ENCODE peak calls at places on chromosomes 5 and 9, in nine cellular contexts. A is RWPE1; V is spleen; T is CD4-positive, CD25-positive, alpha-beta regulatory T cell; R is stomach; I is cardiac muscle cell; J is GM23248; Q is HCT116; D is A549. M is an unnamed sample.

GRCh38 chr5:110377411-110378392 is 348.8 kb downstream of the TMEM232 start:
- DNase-seq in J (peak), T (no peak), A (no peak), R (no peak), V (no peak), I (peak), D (no peak), Q (no peak), M (no peak)

GRCh38 chr9:16352791-16353401 is 517.6 kb downstream of the BNC2 start:
- DNase-seq in I (no peak), D (no peak), R (no peak), V (no peak), J (peak), T (no peak), Q (no peak), A (no peak), M (peak)

GRCh38 chr5:174843263-174844250 is 119.2 kb downstream of the MSX2 start:
- DNase-seq in A (no peak), V (no peak), T (no peak), I (no peak), J (peak), R (no peak), Q (no peak), D (no peak), M (no peak)

GRCh38 chr9:99114846-99115500 is 10.1 kb downstream of the TGFBR1 start:
- DNase-seq in T (no peak), V (no peak), R (no peak), J (no peak), Q (no peak), I (no peak), A (no peak), D (no peak), M (no peak)

GRCh38 chr5:169893010-169893409 is 87.3 kb downstream of the INSYN2B start:
- DNase-seq in D (no peak), V (no peak), T (no peak), Q (no peak), I (no peak), J (peak), R (no peak), A (no peak), M (no peak)

GRCh38 chr9:134532084-134532483 is 109.5 kb upstream of the COL5A1 start:
- DNase-seq in Q (no peak), A (no peak), V (no peak), D (no peak), R (no peak), J (no peak), I (no peak), T (no peak), M (no peak)

GRCh38 chr5:73912755-73913365 is 286.9 kb downstream of the ARHGEF28 start:
- DNase-seq in T (no peak), I (no peak), R (no peak), D (no peak), Q (no peak), V (no peak), J (no peak), A (no peak), M (no peak)

GRCh38 chr9:89886281-89886700 is 281.5 kb downstream of the GADD45G start:
- DNase-seq in J (no peak), I (peak), T (no peak), A (no peak), V (peak), Q (no peak), R (peak), D (no peak), M (no peak)

GRCh38 chr5:134133995-134134541 is 19.6 kb downstream of the TCF7 start:
- DNase-seq in J (no peak), Q (no peak), A (no peak), D (no peak), I (no peak), T (no peak), R (peak), V (peak), M (peak)

GRCh38 chr9:120337131-120337530 is 242.8 kb downstream of the CDK5RAP2 start:
- DNase-seq in D (no peak), Q (no peak), A (no peak), R (no peak), I (no peak), V (no peak), T (no peak), J (no peak), M (no peak)

GRCh38 chr5:68330564-68330963 is 115.0 kb downstream of the PIK3R1 start:
- DNase-seq in Q (no peak), D (no peak), T (no peak), J (peak), I (no peak), V (no peak), R (no peak), A (no peak), M (no peak)

GRCh38 chr9:109401990-109402318 is 81.1 kb upstream of the EPB41L4B start:
- DNase-seq in R (no peak), I (no peak), D (no peak), Q (no peak), V (no peak), T (no peak), A (no peak), J (no peak), M (no peak)

GRCh38 chr5:2173067-2173466 is 290.3 kb upstream of the IRX4 start:
- DNase-seq in A (no peak), D (no peak), Q (no peak), T (no peak), I (no peak), J (no peak), V (no peak), R (no peak), M (no peak)

GRCh38 chr9:118283488-118283887 is 579.3 kb downstream of the TLR4 start:
- DNase-seq in V (no peak), Q (no peak), I (no peak), J (no peak), A (no peak), D (no peak), R (no peak), T (no peak), M (no peak)

GRCh38 chr9:13215791-13216554 is 63.5 kb downstream of the MPDZ start:
- DNase-seq in V (no peak), R (no peak), Q (no peak), D (no peak), T (no peak), I (no peak), A (no peak), J (no peak), M (no peak)

GRCh38 chr5:139646111-139646510 is 2.0 kb upstream of the CXXC5 start:
- DNase-seq in J (no peak), A (no peak), R (no peak), V (peak), D (no peak), T (no peak), I (no peak), Q (no peak), M (no peak)

GRCh38 chr9:38185647-38186371 is 116.8 kb upstream of the SHB start:
- DNase-seq in R (no peak), Q (no peak), V (no peak), T (no peak), I (no peak), J (no peak), A (no peak), D (no peak), M (no peak)

GRCh38 chr5:36607838-36608783 is 1.7 kb downstream of the SLC1A3 start:
- DNase-seq in J (peak), D (no peak), I (no peak), R (no peak), A (peak), T (no peak), Q (no peak), V (no peak), M (no peak)

GRCh38 chr5:39898731-39899130 is 474.0 kb upstream of the DAB2 start:
- DNase-seq in V (no peak), J (no peak), T (no peak), Q (no peak), I (no peak), R (no peak), D (no peak), A (no peak), M (no peak)

GRCh38 chr9:136105398-136106135 is 10.5 kb upstream of the NACC2 start:
- DNase-seq in T (no peak), D (no peak), I (no peak), R (no peak), A (no peak), J (peak), Q (no peak), V (peak), M (no peak)

GRCh38 chr9:116589392-116590354 is 97.4 kb upstream of the TRIM32 start:
- DNase-seq in R (no peak), J (peak), V (no peak), D (peak), I (no peak), A (no peak), Q (peak), T (peak), M (no peak)

GRCh38 chr9:120965344-120966004 is 38.9 kb upstream of the TRAF1 start:
- DNase-seq in A (no peak), V (no peak), R (no peak), D (no peak), Q (no peak), I (peak), J (peak), T (no peak), M (no peak)

GRCh38 chr9:79776581-79776980 is 204.8 kb downstream of the TLE4 start:
- DNase-seq in D (no peak), R (no peak), V (no peak), Q (no peak), J (peak), A (no peak), I (no peak), T (no peak), M (no peak)

GRCh38 chr9:122128432-122129343 is 30.9 kb downstream of the NDUFA8 start:
- DNase-seq in D (no peak), I (no peak), A (no peak), V (no peak), R (no peak), Q (no peak), T (no peak), J (no peak), M (no peak)

GRCh38 chr5:174325441-174325840 is 279.9 kb downstream of the NSG2 start:
- DNase-seq in D (no peak), T (no peak), R (no peak), I (no peak), A (no peak), V (peak), J (no peak), Q (no peak), M (no peak)

GRCh38 chr9:17318821-17319320 is 184.0 kb downstream of the CNTLN start:
- DNase-seq in D (no peak), T (no peak), J (peak), A (no peak), Q (no peak), V (no peak), I (no peak), R (no peak), M (no peak)

GRCh38 chr9:127525426-127526188 is 74.3 kb downstream of the LRSAM1 start:
- DNase-seq in Q (peak), T (peak), A (no peak), V (no peak), I (no peak), R (no peak), J (peak), D (no peak), M (no peak)

GRCh38 chr5:133607451-133607850 is 4.9 kb downstream of the FSTL4 start:
- DNase-seq in Q (no peak), T (no peak), I (no peak), D (no peak), V (no peak), J (no peak), R (no peak), A (no peak), M (no peak)

GRCh38 chr5:132354381-132354780 is 15.1 kb upstream of the SLC22A5 start:
- DNase-seq in T (no peak), Q (no peak), I (no peak), D (no peak), J (no peak), R (no peak), V (no peak), A (no peak), M (no peak)
- H3K27ac ChIP-seq in T (no peak), Q (no peak), I (no peak), D (peak), J (no peak), R (no peak), V (no peak), A (no peak), M (no peak)

GRCh38 chr9:34580358-34580757 is 9.2 kb downstream of the CNTFR start:
- DNase-seq in V (peak), Q (no peak), J (no peak), R (no peak), D (no peak), I (no peak), T (no peak), A (no peak), M (no peak)

GRCh38 chr9:34579819-34580185 is 9.7 kb downstream of the CNTFR start:
- DNase-seq in T (no peak), J (no peak), R (no peak), V (peak), Q (no peak), I (no peak), A (no peak), D (no peak), M (no peak)

GRCh38 chr9:34578241-34579096 is 11.1 kb downstream of the CNTFR start:
- DNase-seq in T (no peak), J (peak), I (peak), R (no peak), D (no peak), A (no peak), V (no peak), Q (no peak), M (no peak)

GRCh38 chr9:34579097-34579818 is 10.3 kb downstream of the CNTFR start:
- DNase-seq in I (no peak), R (no peak), V (no peak), Q (no peak), J (no peak), T (no peak), D (no peak), A (no peak), M (no peak)

GRCh38 chr9:34581318-34581717 is 8.2 kb downstream of the CNTFR start:
- DNase-seq in J (no peak), R (no peak), I (no peak), Q (no peak), T (no peak), D (no peak), A (no peak), V (no peak), M (no peak)
- H3K27ac ChIP-seq in J (no peak), R (no peak), I (no peak), Q (no peak), T (no peak), D (no peak), A (no peak), V (no peak), M (no peak)

GRCh38 chr9:129946596-129946995 is 96.4 kb downstream of the FNBP1 start:
- DNase-seq in J (no peak), T (no peak), V (no peak), R (no peak), Q (no peak), D (no peak), A (no peak), I (no peak), M (no peak)

GRCh38 chr9:129945314-129945713 is 97.7 kb downstream of the FNBP1 start:
- DNase-seq in D (no peak), R (no peak), I (no peak), V (no peak), T (peak), A (no peak), Q (no peak), J (peak), M (no peak)

GRCh38 chr9:129953736-129954135 is 89.3 kb downstream of the FNBP1 start:
- DNase-seq in V (no peak), D (no peak), J (no peak), R (no peak), I (no peak), A (no peak), T (no peak), Q (no peak), M (no peak)

GRCh38 chr9:129952337-129952736 is 90.7 kb downstream of the FNBP1 start:
- DNase-seq in J (no peak), D (no peak), Q (no peak), A (no peak), T (no peak), R (no peak), V (no peak), I (no peak), M (no peak)

GRCh38 chr9:129949821-129950220 is 93.2 kb downstream of the FNBP1 start:
- DNase-seq in T (no peak), Q (no peak), A (no peak), I (no peak), J (no peak), D (no peak), R (no peak), V (no peak), M (no peak)
- H3K27ac ChIP-seq in T (no peak), Q (no peak), A (no peak), I (no peak), J (no peak), D (no peak), R (peak), V (peak), M (no peak)

GRCh38 chr9:107007361-107007760 is 144.4 kb downstream of the ZNF462 start:
- DNase-seq in A (no peak), V (no peak), I (no peak), R (no peak), Q (no peak), J (no peak), T (no peak), D (no peak), M (no peak)

GRCh38 chr9:107005201-107005600 is 142.2 kb downstream of the ZNF462 start:
- DNase-seq in D (no peak), I (no peak), J (no peak), T (no peak), V (no peak), Q (no peak), A (no peak), R (no peak), M (no peak)

GRCh38 chr9:107007981-107008380 is 145.0 kb downstream of the ZNF462 start:
- DNase-seq in V (no peak), R (no peak), I (no peak), J (no peak), A (no peak), Q (no peak), D (no peak), T (no peak), M (no peak)

GRCh38 chr9:107008447-107008846 is 145.5 kb downstream of the ZNF462 start:
- DNase-seq in R (no peak), T (no peak), J (no peak), D (no peak), A (no peak), V (no peak), I (no peak), Q (no peak), M (no peak)
- H3K27ac ChIP-seq in R (no peak), T (no peak), J (no peak), D (no peak), A (no peak), V (no peak), I (no peak), Q (no peak), M (no peak)

DNA sequence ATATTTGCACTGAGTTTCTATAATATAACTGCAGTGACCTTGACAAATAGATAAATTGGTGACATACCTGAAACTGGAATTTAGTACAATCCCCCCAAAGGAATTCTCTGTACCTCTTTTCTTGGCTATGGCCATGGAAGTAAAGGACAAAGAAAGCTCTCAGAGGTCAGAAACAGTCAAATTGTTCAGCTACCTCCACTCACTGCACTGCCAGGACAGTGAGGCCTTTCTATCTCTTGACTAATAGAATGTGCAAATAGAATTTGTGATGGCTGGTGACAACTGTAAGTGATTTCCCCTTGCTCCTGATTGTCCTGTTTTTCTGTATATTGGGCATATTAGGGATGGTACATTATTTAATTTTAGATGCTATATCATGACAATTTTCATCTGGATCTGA is 67.1 kb downstream of the CCDC192 start:
- DNase-seq in Q (no peak), T (no peak), J (no peak), R (no peak), D (no peak), A (no peak), I (no peak), V (no peak), M (no peak)
- H3K27ac ChIP-seq in Q (no peak), T (no peak), J (no peak), R (no peak), D (no peak), A (no peak), I (no peak), V (no peak), M (no peak)

GRCh38 chr5:160923431-160923830 is 71.4 kb upstream of the ATP10B start:
- DNase-seq in V (no peak), R (no peak), D (no peak), Q (no peak), T (no peak), I (no peak), J (no peak), A (no peak), M (no peak)

GRCh38 chr5:160925281-160925680 is 73.3 kb upstream of the ATP10B start:
- DNase-seq in A (no peak), Q (no peak), I (no peak), R (no peak), V (no peak), T (no peak), D (no peak), J (no peak), M (no peak)

GRCh38 chr5:160926428-160926827 is 74.4 kb upstream of the ATP10B start:
- DNase-seq in V (no peak), T (no peak), A (no peak), R (peak), Q (no peak), I (no peak), J (no peak), D (no peak), M (no peak)

GRCh38 chr5:160922311-160922710 is 70.3 kb upstream of the ATP10B start:
- DNase-seq in V (no peak), Q (no peak), I (no peak), J (no peak), A (no peak), T (no peak), R (no peak), D (no peak), M (no peak)

DNA sequence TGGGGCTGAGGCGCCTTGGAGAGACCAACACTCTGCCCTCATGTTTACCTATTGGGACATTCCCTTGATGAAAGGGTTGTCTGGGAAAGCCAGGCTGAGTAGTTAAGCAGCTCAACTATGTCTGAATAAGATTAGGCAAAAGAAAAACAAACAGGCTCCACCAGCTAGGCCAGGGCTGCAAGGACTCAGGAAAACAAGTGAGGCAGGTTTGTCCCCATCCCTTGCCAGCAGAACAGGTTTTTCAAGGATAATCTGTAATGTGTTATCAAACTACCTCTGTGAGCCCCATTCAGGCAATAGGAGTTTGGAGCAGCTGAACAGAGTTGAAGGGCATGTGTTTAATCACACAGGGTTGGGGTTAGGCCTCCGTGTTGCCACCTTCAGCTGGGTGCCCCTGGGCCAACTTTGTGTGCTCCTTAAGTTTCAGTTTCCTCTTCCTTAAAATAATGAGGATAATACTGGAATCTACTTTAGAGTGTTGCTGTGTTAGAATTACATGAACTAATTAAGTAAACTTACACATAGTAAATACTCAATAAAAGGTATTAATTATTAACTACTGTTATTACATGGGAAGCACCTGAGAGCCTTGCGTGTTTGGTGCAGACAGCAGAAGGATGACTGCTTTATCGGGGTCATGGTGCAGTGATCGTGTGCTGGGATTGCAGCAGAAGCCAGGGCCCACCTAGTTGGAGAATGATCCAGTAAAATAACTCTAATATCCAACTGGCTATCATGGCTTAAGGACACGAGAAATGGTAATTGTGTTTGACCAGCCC is 72.1 kb upstream of the ATP10B start:
- DNase-seq in J (no peak), Q (no peak), T (no peak), R (peak), A (peak), I (no peak), D (no peak), V (no peak), M (no peak)
- H3K27ac ChIP-seq in J (no peak), Q (no peak), T (no peak), R (peak), A (no peak), I (no peak), D (no peak), V (no peak), M (no peak)